ENCODE peak calls at places on chromosomes 4 and X, in four cellular contexts. J, C, S and Y are unnamed samples.

GRCh38 chr4:86891785-86892638 is at the start of gene C4orf36:
- DNase-seq in J (peak), S (peak), C (peak), Y (peak)

GRCh38 chr4:35252866-35253265 is 991.4 kb downstream of the ARAP2 start:
- DNase-seq in S (no peak), C (no peak), J (no peak), Y (no peak)

GRCh38 chrX:149314031-149314430 is 191.1 kb downstream of the IDS start:
- DNase-seq in J (no peak), S (no peak), C (no peak), Y (no peak)

GRCh38 chr4:181745933-181746627 is 497.1 kb upstream of the TENM3 start:
- DNase-seq in S (no peak), J (no peak), C (peak), Y (no peak)

GRCh38 chrX:150223176-150224015 is 139.7 kb upstream of the MAMLD1 start:
- DNase-seq in S (no peak), C (no peak), J (no peak), Y (no peak)

GRCh38 chr4:141427726-141428296 is 207.1 kb downstream of the ZNF330 start:
- DNase-seq in C (no peak), S (no peak), J (no peak), Y (no peak)

GRCh38 chr4:77225022-77225421 is 68.0 kb downstream of the CCNG2 start:
- DNase-seq in S (no peak), J (no peak), C (no peak), Y (no peak)

GRCh38 chrX:68462197-68462596 is 28.9 kb upstream of the OPHN1 start:
- DNase-seq in J (no peak), S (no peak), C (no peak), Y (no peak)

GRCh38 chrX:66162331-66162822 is 1.7 kb upstream of the HEPH start:
- DNase-seq in J (no peak), C (no peak), S (no peak), Y (no peak)

GRCh38 chr4:19776929-19777328 is 474.8 kb upstream of the SLIT2 start:
- DNase-seq in J (no peak), S (no peak), C (no peak), Y (no peak)

GRCh38 chrX:72305286-72306084 is at the start of gene CITED1:
- DNase-seq in C (peak), S (peak), J (no peak), Y (peak)

GRCh38 chr4:99856166-99856565 is 38.1 kb downstream of the LAMTOR3 start:
- DNase-seq in S (no peak), J (no peak), C (no peak), Y (peak)

GRCh38 chr4:79164961-79165610 is 160.8 kb downstream of the NAA11 start:
- DNase-seq in C (peak), J (no peak), S (no peak), Y (no peak)

GRCh38 chr4:89248879-89249281 is 58.7 kb downstream of the GPRIN3 start:
- DNase-seq in J (no peak), C (no peak), S (no peak), Y (no peak)

GRCh38 chr4:153467897-153468262 is 1.7 kb downstream of the TMEM131L start:
- DNase-seq in S (no peak), J (peak), C (no peak), Y (no peak)

GRCh38 chrX:150352114-150352513 is 11.0 kb upstream of the MAMLD1 start:
- DNase-seq in J (no peak), C (no peak), S (peak), Y (no peak)

GRCh38 chr4:94722270-94722669 is 35.5 kb upstream of the BMPR1B start:
- DNase-seq in J (peak), S (no peak), C (no peak), Y (no peak)

GRCh38 chr4:156137971-156138581 is 184.4 kb upstream of the CTSO start:
- DNase-seq in S (no peak), J (no peak), C (no peak), Y (no peak)

GRCh38 chrX:132858018-132858417 is 100.4 kb downstream of the HS6ST2 start:
- DNase-seq in S (peak), J (peak), C (no peak), Y (no peak)

GRCh38 chr4:17013382-17014006 is 115.0 kb upstream of the LDB2 start:
- DNase-seq in S (no peak), J (no peak), C (peak), Y (no peak)

GRCh38 chrX:143240658-143241057 is 214.9 kb downstream of the SPANXN4 start:
- DNase-seq in J (no peak), C (no peak), S (no peak), Y (no peak)

DNA sequence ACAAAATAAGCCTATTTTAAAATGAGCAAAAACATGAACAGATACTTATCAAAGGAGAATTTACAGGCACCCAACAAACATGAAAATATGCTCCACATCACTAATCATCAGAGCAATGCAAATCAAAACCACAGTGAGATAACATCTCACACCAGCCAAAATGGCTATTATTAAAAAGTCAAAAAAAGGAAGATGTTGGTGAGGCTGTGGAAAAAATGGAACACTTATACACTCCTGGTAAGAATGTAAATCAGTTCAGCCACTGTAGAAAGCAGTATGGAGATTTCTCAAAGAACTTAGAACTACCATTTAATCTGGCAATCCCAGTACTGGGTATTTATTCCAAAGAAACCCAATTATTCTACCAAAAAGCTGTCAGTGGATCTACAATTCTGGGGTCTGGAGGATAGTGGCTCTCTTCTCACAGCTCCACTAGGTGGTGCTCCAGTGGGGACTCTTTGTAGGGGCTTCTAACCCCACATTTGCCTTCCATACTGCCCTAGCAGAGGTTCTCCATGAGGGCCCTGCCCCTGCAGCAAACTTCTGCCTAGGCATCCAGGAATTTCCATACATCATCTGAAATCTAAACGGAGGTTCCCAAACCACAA is 9.1 kb upstream of the ZNF732 start:
- DNase-seq in S (no peak), J (no peak), C (no peak), Y (no peak)
- TF ChIP-seq CTCF in S (no peak), J (peak), C (no peak), Y (no peak)

GRCh38 chrX:47361538-47362511 is 8.6 kb upstream of the ZNF157 start:
- DNase-seq in S (peak), J (peak), C (peak), Y (peak)

GRCh38 chrX:47370278-47370677 is at the start of gene ZNF157:
- DNase-seq in S (no peak), J (no peak), C (no peak), Y (no peak)

GRCh38 chrX:47360423-47361179 is 9.8 kb upstream of the ZNF157 start:
- DNase-seq in J (no peak), S (no peak), C (no peak), Y (no peak)

DNA sequence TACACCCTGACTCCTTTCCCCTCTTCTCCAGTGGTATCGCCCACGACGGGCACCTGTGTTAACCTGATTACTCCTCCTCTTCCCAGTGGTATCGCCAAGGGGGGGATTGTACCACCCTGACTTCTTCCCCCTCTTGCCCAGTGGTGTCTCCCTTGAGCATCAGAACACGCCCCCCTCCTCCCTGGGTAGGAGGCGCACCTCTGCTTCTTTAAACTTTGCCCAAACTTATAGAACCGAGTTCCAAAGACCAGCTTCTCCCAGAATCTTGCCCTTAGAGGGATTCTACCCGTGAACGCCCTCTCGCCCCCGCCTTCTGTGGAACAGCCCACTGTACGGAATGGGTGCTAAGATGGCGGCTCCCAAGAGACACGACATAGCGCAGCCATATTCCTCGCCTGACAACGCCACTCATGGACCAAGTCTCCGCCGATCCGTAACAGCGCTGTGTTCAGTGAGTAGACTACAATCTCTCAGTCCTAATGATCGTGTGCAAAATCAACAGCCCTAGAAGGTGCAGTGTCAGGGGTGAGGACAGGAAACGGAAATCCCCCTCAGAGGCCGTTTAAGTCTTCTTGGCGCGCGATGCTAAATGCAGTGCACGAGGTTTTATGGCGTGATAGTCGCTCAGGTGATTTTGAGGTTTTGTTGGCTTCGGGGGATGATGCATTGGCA is 4.2 kb upstream of the ZNF157 start:
- DNase-seq in J (peak), S (no peak), C (peak), Y (peak)
- TF ChIP-seq CTCF in J (no peak), S (no peak), C (no peak), Y (no peak)

DNA sequence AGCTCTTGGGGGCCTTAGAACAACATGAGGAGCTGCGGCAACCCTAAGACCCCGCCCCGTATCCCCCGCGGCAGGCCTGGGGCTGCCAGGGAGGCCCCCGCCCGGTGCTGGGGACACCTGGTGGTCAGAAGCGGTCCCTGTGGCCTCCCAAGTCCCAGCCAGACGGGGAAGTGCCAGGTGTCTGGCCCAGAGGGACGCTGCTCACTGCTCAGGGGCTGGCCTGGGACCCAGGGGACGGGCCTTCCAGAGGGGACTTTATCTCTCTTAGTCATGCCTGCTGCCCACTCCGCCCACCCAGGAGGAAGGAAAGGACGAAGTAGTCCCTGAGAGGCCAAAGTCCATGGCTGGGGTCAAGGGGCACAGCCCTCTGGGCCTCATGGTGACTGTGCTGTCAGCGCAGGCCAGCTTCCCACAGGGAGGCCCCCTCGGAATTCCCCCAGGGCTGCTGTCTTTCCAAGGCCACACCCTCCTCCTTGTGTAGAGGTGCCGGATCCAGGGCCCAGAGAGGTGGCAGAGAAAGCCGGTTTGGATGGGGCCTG is 31.0 kb upstream of the HTRA3 start:
- DNase-seq in S (peak), C (peak), J (no peak), Y (no peak)
- TF ChIP-seq CTCF in S (peak), C (peak), J (peak), Y (no peak)

GRCh38 chrX:43655961-43656494 is at the start of gene MAOA:
- DNase-seq in J (no peak), C (peak), S (peak), Y (peak)

GRCh38 chrX:43654431-43655150 is 1.5 kb upstream of the MAOA start:
- DNase-seq in S (peak), J (peak), C (peak), Y (peak)

GRCh38 chrX:43655151-43655676 is 885 bp upstream of the MAOA start:
- DNase-seq in C (peak), S (peak), J (peak), Y (peak)
- TF ChIP-seq CTCF in C (peak), S (no peak), J (no peak), Y (no peak)

GRCh38 chr4:170097681-170098080 is 7.9 kb upstream of the AADAT start:
- DNase-seq in J (no peak), C (no peak), S (no peak), Y (no peak)

GRCh38 chr4:170106899-170107298 is 17.1 kb upstream of the AADAT start:
- DNase-seq in C (no peak), S (no peak), J (no peak), Y (no peak)

GRCh38 chr4:170102426-170102825 is 12.7 kb upstream of the AADAT start:
- DNase-seq in C (no peak), S (no peak), J (no peak), Y (no peak)
- TF ChIP-seq CTCF in C (no peak), S (no peak), J (no peak), Y (no peak)

DNA sequence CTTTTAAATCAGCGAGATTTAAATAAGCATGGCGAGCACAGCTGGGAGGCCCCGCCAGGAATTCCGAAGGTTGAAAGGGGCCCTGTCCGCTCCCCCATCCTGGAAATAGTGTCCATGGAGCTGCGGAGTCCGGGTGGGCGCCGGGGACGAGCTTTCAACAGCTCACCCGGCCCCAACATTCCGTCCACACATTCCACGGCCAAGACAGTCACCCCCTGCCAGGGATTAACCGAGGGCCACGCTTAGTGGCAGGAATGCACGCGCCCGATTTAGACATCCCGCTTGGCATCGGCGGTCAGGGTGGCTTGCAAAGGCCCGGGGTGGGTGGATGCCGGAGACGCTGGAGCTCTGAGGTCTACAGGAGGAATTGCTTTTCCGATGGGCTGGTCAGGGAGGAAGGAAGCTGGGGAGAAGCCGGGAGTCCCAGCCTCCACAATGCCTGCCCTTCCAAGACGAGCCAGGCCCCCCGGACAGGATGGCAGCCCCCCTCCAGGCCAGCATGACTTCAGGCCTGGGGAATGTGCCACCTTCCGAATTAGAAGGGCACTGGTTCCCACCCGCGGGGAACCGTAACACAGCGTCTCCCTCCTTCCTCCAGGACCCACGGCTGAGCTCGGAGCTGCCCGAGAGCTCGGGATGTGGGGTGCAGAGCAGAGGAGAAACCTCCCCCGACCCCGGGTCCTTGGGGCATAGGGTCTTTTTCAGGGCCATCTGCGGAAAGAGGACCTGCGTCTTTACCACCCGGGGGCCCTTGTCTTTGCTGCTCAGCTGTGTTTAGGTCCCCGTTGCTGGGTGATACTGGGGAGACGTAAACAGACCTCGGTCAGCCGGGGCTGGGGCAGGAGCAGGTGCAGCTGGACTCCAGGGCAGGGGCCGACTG is 26.9 kb upstream of the PPP2R3B start:
- DNase-seq in S (no peak), J (no peak), C (peak), Y (no peak)
- TF ChIP-seq CTCF in S (no peak), J (no peak), C (peak), Y (no peak)

DNA sequence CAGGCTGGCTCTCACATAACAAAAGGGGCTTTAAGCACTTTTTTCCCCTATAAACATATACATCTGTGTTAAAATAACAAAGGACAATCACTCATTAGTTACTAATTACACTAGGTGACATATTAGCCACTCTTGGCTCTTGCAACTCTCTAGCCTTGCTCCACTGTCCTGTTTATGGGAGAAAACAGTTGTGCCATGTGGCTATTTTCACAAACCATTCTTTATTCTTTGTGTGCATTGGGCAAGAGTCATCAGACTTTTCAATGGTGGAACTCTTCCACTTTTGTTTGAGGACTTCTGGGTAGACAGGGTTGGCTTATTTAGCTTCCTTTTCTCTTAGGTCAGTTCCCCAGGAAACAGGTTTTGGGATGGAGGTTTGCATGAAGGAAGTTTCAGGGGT is 16.0 kb upstream of the FAM149A start:
- DNase-seq in C (no peak), J (no peak), S (no peak), Y (no peak)
- TF ChIP-seq CTCF in C (no peak), J (no peak), S (no peak), Y (no peak)

GRCh38 chr4:51874551-51874950 is 31.6 kb downstream of the DCUN1D4 start:
- DNase-seq in J (no peak), S (no peak), C (no peak), Y (no peak)

GRCh38 chr4:51870441-51871188 is 27.7 kb downstream of the DCUN1D4 start:
- DNase-seq in S (no peak), J (no peak), C (no peak), Y (no peak)

GRCh38 chr4:51868449-51868847 is 25.5 kb downstream of the DCUN1D4 start:
- DNase-seq in C (no peak), S (no peak), J (no peak), Y (no peak)

GRCh38 chr4:51867689-51868448 is 24.9 kb downstream of the DCUN1D4 start:
- DNase-seq in C (no peak), S (no peak), J (no peak), Y (no peak)

GRCh38 chr4:51872283-51872997 is 29.5 kb downstream of the DCUN1D4 start:
- DNase-seq in S (no peak), J (no peak), C (no peak), Y (no peak)
- TF ChIP-seq CTCF in S (no peak), J (no peak), C (no peak), Y (no peak)

GRCh38 chrX:21973321-21974010 is 33.0 kb downstream of the SMS start:
- DNase-seq in J (no peak), C (no peak), S (no peak), Y (no peak)

GRCh38 chrX:21978346-21978745 is 37.8 kb downstream of the SMS start:
- DNase-seq in J (no peak), S (no peak), C (no peak), Y (no peak)

GRCh38 chrX:21974011-21974385 is 33.5 kb downstream of the SMS start:
- DNase-seq in J (no peak), S (peak), C (no peak), Y (no peak)

GRCh38 chrX:21975242-21975641 is 34.7 kb downstream of the SMS start:
- DNase-seq in S (no peak), C (no peak), J (no peak), Y (no peak)

DNA sequence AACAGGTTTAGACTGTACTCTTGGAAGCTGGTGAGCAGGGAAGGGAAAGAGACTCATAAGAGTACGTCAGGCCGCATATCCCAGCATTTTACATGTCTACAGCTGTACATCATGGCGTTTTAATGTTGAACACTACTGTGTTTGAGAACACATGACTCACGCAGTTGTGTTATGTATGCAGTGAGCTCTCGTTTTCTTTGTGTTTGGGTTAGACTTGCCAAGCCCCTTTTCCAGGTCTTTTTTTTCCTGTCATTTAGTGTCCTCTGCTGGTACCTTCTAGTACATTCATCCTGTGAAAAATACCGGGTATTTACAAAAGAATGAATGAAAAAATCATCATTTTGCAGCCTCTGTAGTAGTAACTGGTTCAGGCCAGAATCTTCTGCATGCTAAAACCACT is 35.3 kb downstream of the SMS start:
- DNase-seq in S (no peak), J (no peak), C (no peak), Y (no peak)
- TF ChIP-seq CTCF in S (no peak), J (no peak), C (peak), Y (no peak)

GRCh38 chrX:134603806-134604700 is 54.2 kb downstream of the PLAC1 start:
- DNase-seq in S (no peak), C (no peak), J (no peak), Y (no peak)
- TF ChIP-seq CTCF in S (no peak), C (no peak), J (no peak), Y (no peak)